ENCODE peak calls at places on chromosomes 4 and X, in six cellular contexts. One of them, this sample, is unnamed.

GRCh38 chrX:17154001-17154400 is 207.5 kb downstream of the REPS2 start:
- DNase-seq in HFFc6: peak
- DNase-seq in OCI-M1: no peak
- DNase-seq in hypothalamus: no peak
- DNase-seq in NCI-H2171: no peak
- DNase-seq in CD4-positive, alpha-beta T cell: no peak
- DNase-seq in this sample: no peak

GRCh38 chrX:40095588-40096394 is 2.0 kb downstream of the BCOR start:
- DNase-seq in NCI-H2171: no peak
- DNase-seq in hypothalamus: peak
- DNase-seq in CD4-positive, alpha-beta T cell: no peak
- DNase-seq in OCI-M1: peak
- DNase-seq in HFFc6: no peak
- DNase-seq in this sample: no peak

GRCh38 chrX:48919360-48919821 is 567 bp upstream of the PIM2 start:
- DNase-seq in NCI-H2171: no peak
- DNase-seq in OCI-M1: no peak
- DNase-seq in CD4-positive, alpha-beta T cell: peak
- DNase-seq in HFFc6: no peak
- DNase-seq in hypothalamus: peak
- DNase-seq in this sample: no peak

GRCh38 chr4:11632015-11632414 is 203.3 kb upstream of the HS3ST1 start:
- DNase-seq in NCI-H2171: no peak
- DNase-seq in HFFc6: no peak
- DNase-seq in CD4-positive, alpha-beta T cell: no peak
- DNase-seq in hypothalamus: no peak
- DNase-seq in OCI-M1: no peak
- DNase-seq in this sample: no peak

GRCh38 chrX:154478728-154479622 is at the start of gene LAGE3:
- DNase-seq in CD4-positive, alpha-beta T cell: peak
- DNase-seq in HFFc6: peak
- DNase-seq in OCI-M1: peak
- DNase-seq in hypothalamus: peak
- DNase-seq in NCI-H2171: peak
- DNase-seq in this sample: peak

GRCh38 chr4:88646528-88647280 is 50.9 kb downstream of the NAP1L5 start:
- DNase-seq in OCI-M1: no peak
- DNase-seq in CD4-positive, alpha-beta T cell: no peak
- DNase-seq in hypothalamus: no peak
- DNase-seq in NCI-H2171: no peak
- DNase-seq in HFFc6: no peak
- DNase-seq in this sample: no peak

GRCh38 chr4:40553995-40554394 is 75.7 kb downstream of the RBM47 start:
- DNase-seq in hypothalamus: no peak
- DNase-seq in CD4-positive, alpha-beta T cell: no peak
- DNase-seq in NCI-H2171: no peak
- DNase-seq in OCI-M1: no peak
- DNase-seq in HFFc6: no peak
- DNase-seq in this sample: no peak

GRCh38 chr4:101346312-101346561 is 1.1 kb downstream of the PPP3CA start:
- DNase-seq in OCI-M1: peak
- DNase-seq in NCI-H2171: no peak
- DNase-seq in hypothalamus: peak
- DNase-seq in HFFc6: no peak
- DNase-seq in CD4-positive, alpha-beta T cell: peak
- DNase-seq in this sample: no peak

GRCh38 chr4:93791570-93792195 is 36.9 kb upstream of the ATOH1 start:
- DNase-seq in CD4-positive, alpha-beta T cell: no peak
- DNase-seq in hypothalamus: peak
- DNase-seq in HFFc6: peak
- DNase-seq in NCI-H2171: peak
- DNase-seq in OCI-M1: peak
- DNase-seq in this sample: peak

GRCh38 chrX:17206584-17206983 is 168.4 kb upstream of the NHS start:
- DNase-seq in OCI-M1: no peak
- DNase-seq in HFFc6: no peak
- DNase-seq in NCI-H2171: no peak
- DNase-seq in hypothalamus: no peak
- DNase-seq in CD4-positive, alpha-beta T cell: no peak
- DNase-seq in this sample: no peak

GRCh38 chr4:80266902-80267380 is 477 bp downstream of the FGF5 start:
- DNase-seq in NCI-H2171: no peak
- DNase-seq in hypothalamus: no peak
- DNase-seq in HFFc6: peak
- DNase-seq in CD4-positive, alpha-beta T cell: no peak
- DNase-seq in OCI-M1: peak
- DNase-seq in this sample: no peak

GRCh38 chr4:183335369-183335940 is 13.2 kb upstream of the CLDN24 start:
- DNase-seq in HFFc6: peak
- DNase-seq in OCI-M1: peak
- DNase-seq in hypothalamus: no peak
- DNase-seq in NCI-H2171: no peak
- DNase-seq in CD4-positive, alpha-beta T cell: no peak
- DNase-seq in this sample: no peak

GRCh38 chr4:141246243-141246642 is 25.5 kb downstream of the ZNF330 start:
- DNase-seq in CD4-positive, alpha-beta T cell: no peak
- DNase-seq in HFFc6: peak
- DNase-seq in OCI-M1: no peak
- DNase-seq in hypothalamus: no peak
- DNase-seq in NCI-H2171: no peak
- DNase-seq in this sample: no peak

GRCh38 chr4:147103403-147103946 is 157.8 kb upstream of the TTC29 start:
- DNase-seq in HFFc6: peak
- DNase-seq in NCI-H2171: no peak
- DNase-seq in OCI-M1: no peak
- DNase-seq in CD4-positive, alpha-beta T cell: no peak
- DNase-seq in hypothalamus: peak
- DNase-seq in this sample: no peak

GRCh38 chr4:128974203-128974602 is 119.1 kb downstream of the SCLT1 start:
- DNase-seq in hypothalamus: no peak
- DNase-seq in OCI-M1: no peak
- DNase-seq in NCI-H2171: no peak
- DNase-seq in HFFc6: peak
- DNase-seq in CD4-positive, alpha-beta T cell: no peak
- DNase-seq in this sample: no peak

GRCh38 chr4:1266881-1267763 is 18.2 kb upstream of the CTBP1 start:
- DNase-seq in CD4-positive, alpha-beta T cell: no peak
- DNase-seq in HFFc6: no peak
- DNase-seq in OCI-M1: no peak
- DNase-seq in NCI-H2171: no peak
- DNase-seq in hypothalamus: no peak
- DNase-seq in this sample: no peak

GRCh38 chr4:17633600-17633999 is 19.2 kb downstream of the MED28 start:
- DNase-seq in CD4-positive, alpha-beta T cell: no peak
- DNase-seq in OCI-M1: no peak
- DNase-seq in HFFc6: no peak
- DNase-seq in hypothalamus: no peak
- DNase-seq in NCI-H2171: no peak
- DNase-seq in this sample: no peak

GRCh38 chr4:52032005-52032404 is 6.1 kb downstream of the SGCB start:
- DNase-seq in HFFc6: no peak
- DNase-seq in OCI-M1: peak
- DNase-seq in NCI-H2171: no peak
- DNase-seq in CD4-positive, alpha-beta T cell: no peak
- DNase-seq in hypothalamus: no peak
- DNase-seq in this sample: no peak

GRCh38 chr4:176834531-176834930 is 41.8 kb upstream of the VEGFC start:
- DNase-seq in NCI-H2171: no peak
- DNase-seq in CD4-positive, alpha-beta T cell: no peak
- DNase-seq in HFFc6: no peak
- DNase-seq in OCI-M1: no peak
- DNase-seq in hypothalamus: no peak
- DNase-seq in this sample: no peak

GRCh38 chr4:16779028-16779675 is 119.3 kb downstream of the LDB2 start:
- DNase-seq in HFFc6: no peak
- DNase-seq in hypothalamus: no peak
- DNase-seq in NCI-H2171: no peak
- DNase-seq in CD4-positive, alpha-beta T cell: no peak
- DNase-seq in OCI-M1: no peak
- DNase-seq in this sample: no peak

GRCh38 chr4:124526760-124527159 is 185.8 kb downstream of the ANKRD50 start:
- DNase-seq in NCI-H2171: no peak
- DNase-seq in OCI-M1: no peak
- DNase-seq in HFFc6: no peak
- DNase-seq in hypothalamus: no peak
- DNase-seq in CD4-positive, alpha-beta T cell: no peak
- DNase-seq in this sample: no peak

GRCh38 chr4:2247128-2248043 is 5.5 kb upstream of the HAUS3 start:
- DNase-seq in NCI-H2171: no peak
- DNase-seq in HFFc6: no peak
- DNase-seq in OCI-M1: no peak
- DNase-seq in CD4-positive, alpha-beta T cell: no peak
- DNase-seq in hypothalamus: no peak
- DNase-seq in this sample: no peak

GRCh38 chrX:45859407-45859806 is 658.7 kb upstream of the DIPK2B start:
- DNase-seq in NCI-H2171: no peak
- DNase-seq in OCI-M1: no peak
- DNase-seq in HFFc6: no peak
- DNase-seq in hypothalamus: no peak
- DNase-seq in CD4-positive, alpha-beta T cell: no peak
- DNase-seq in this sample: no peak

This sample was measured in neuronal stem cell.